ENCODE peak calls at places on chromosomes 4 and X, in ten cellular contexts. D is left lung; L is transverse colon; Y is CD8-positive, alpha-beta memory T cell; Z is mucosa of descending colon; I is cardiac muscle cell; R is IMR-90; V is effector memory CD4-positive, alpha-beta T cell; K is SK-N-SH; E is Peyer's patch. T is an unnamed sample. For H3K4me1, H3K36me3 and H3K9me3, the result is how much of the 10 kb centered on the place peaks cover.

GRCh38 chr4:111991797-111992196 is 153.5 kb upstream of the FAM241A start:
- DNase-seq in E (peak), V (no peak), Y (no peak), I (peak), R (peak), D (no peak), K (no peak), Z (peak), L (no peak), T (no peak)

GRCh38 chrX:3227526-3227925 is 118.9 kb downstream of the MXRA5 start:
- DNase-seq in E (no peak), I (no peak), L (no peak), K (no peak), Z (no peak), V (no peak), D (no peak), R (no peak), Y (no peak), T (no peak)

GRCh38 chr4:6718932-6719610 is 3.1 kb downstream of the BLOC1S4 start:
- DNase-seq in K (no peak), V (no peak), L (no peak), I (no peak), D (no peak), Z (no peak), R (no peak), Y (no peak), E (peak), T (no peak)

GRCh38 chrX:2696698-2697215 is 5.7 kb downstream of the CD99 start:
- DNase-seq in K (no peak), Y (peak), Z (peak), E (peak), V (peak), I (peak), L (no peak), R (peak), D (no peak), T (peak)

GRCh38 chr4:139458999-139459398 is 5.1 kb downstream of the RAB33B start:
- DNase-seq in R (no peak), L (no peak), K (no peak), I (no peak), D (no peak), V (no peak), Z (no peak), Y (no peak), E (no peak), T (no peak)

GRCh38 chr4:109749388-109750082 is 19.7 kb upstream of the PLA2G12A start:
- DNase-seq in E (no peak), V (no peak), Z (no peak), K (no peak), R (no peak), D (no peak), L (no peak), Y (no peak), I (no peak), T (no peak)

GRCh38 chrX:102720237-102721168 is at the start of gene GPRASP3:
- DNase-seq in R (peak), L (peak), K (peak), Y (peak), E (peak), D (peak), I (peak), Z (peak), V (peak), T (peak)

GRCh38 chr4:105624530-105624929 is 72.1 kb downstream of the ARHGEF38 start:
- DNase-seq in L (no peak), K (no peak), V (no peak), Y (no peak), E (peak), I (peak), Z (no peak), D (no peak), R (peak), T (no peak)

GRCh38 chrX:37975421-37975820 is 30.9 kb upstream of the SYTL5 start:
- DNase-seq in I (no peak), K (no peak), Y (no peak), L (no peak), D (no peak), Z (no peak), R (no peak), V (no peak), E (no peak), T (no peak)

GRCh38 chr4:80173387-80173786 is 23.9 kb upstream of the PRDM8 start:
- DNase-seq in R (peak), E (peak), L (no peak), V (peak), Y (peak), D (no peak), K (no peak), I (peak), Z (peak), T (peak)

GRCh38 chr4:181761130-181761529 is 482.1 kb upstream of the TENM3 start:
- DNase-seq in Y (no peak), Z (no peak), D (no peak), I (peak), V (no peak), E (no peak), L (no peak), K (no peak), R (peak), T (no peak)

GRCh38 chr4:20839957-20840356 is 139.7 kb downstream of the PACRGL start:
- DNase-seq in R (peak), Z (no peak), E (no peak), Y (no peak), K (no peak), V (no peak), I (peak), D (no peak), L (no peak), T (no peak)

GRCh38 chrX:729583-730409 is 99.2 kb downstream of the SHOX start:
- DNase-seq in Z (no peak), E (no peak), V (no peak), R (no peak), L (no peak), D (no peak), I (no peak), Y (no peak), K (no peak), T (no peak)

GRCh38 chr4:88107406-88108107 is 50.9 kb downstream of the ABCG2 start:
- DNase-seq in Z (peak), V (no peak), E (peak), Y (no peak), R (peak), I (peak), L (peak), D (no peak), K (peak), T (no peak)

GRCh38 chr4:69524708-69525107 is 29.0 kb upstream of the UGT2B4 start:
- DNase-seq in Z (no peak), R (no peak), Y (no peak), E (no peak), K (no peak), I (peak), L (no peak), V (no peak), D (no peak), T (no peak)

GRCh38 chr4:133154725-133155124 is 5.6 kb downstream of the PCDH10 start:
- DNase-seq in Z (no peak), V (no peak), D (no peak), L (no peak), I (peak), R (peak), E (no peak), K (peak), Y (no peak), T (no peak)

GRCh38 chr4:149790172-149790907 is 25.3 kb downstream of the IQCM start:
- DNase-seq in K (no peak), L (no peak), D (no peak), Y (no peak), V (no peak), Z (no peak), E (no peak), R (no peak), I (peak), T (no peak)

GRCh38 chrX:139932077-139932900 is 564 bp downstream of the ATP11C start:
- DNase-seq in D (peak), K (peak), E (peak), I (peak), R (peak), V (peak), Y (peak), Z (peak), L (peak), T (peak)

GRCh38 chr4:11640584-11640983 is 211.9 kb upstream of the HS3ST1 start:
- DNase-seq in I (no peak), Z (no peak), Y (no peak), K (no peak), V (no peak), R (no peak), L (no peak), E (no peak), D (no peak), T (no peak)

GRCh38 chrX:119028733-119029110 is 44.1 kb upstream of the CT47C1 start:
- DNase-seq in D (no peak), R (no peak), E (no peak), V (no peak), I (peak), Y (no peak), Z (no peak), K (no peak), L (no peak), T (no peak)

GRCh38 chr4:53653484-53654053 is 62.3 kb upstream of the LNX1 start:
- DNase-seq in R (peak), L (peak), E (peak), I (peak), K (peak), V (no peak), Y (no peak), Z (peak), D (no peak), T (no peak)

GRCh38 chrX:72652132-72652531 is 62.0 kb downstream of the PHKA1 start:
- DNase-seq in V (no peak), I (no peak), Z (no peak), D (no peak), K (no peak), Y (no peak), E (no peak), L (no peak), R (no peak), T (no peak)

GRCh38 chr4:151267822-151268535 is 9.0 kb upstream of the PRSS48 start:
- DNase-seq in V (no peak), L (no peak), Y (no peak), Z (no peak), I (no peak), K (no peak), D (no peak), E (no peak), R (peak), T (no peak)

GRCh38 chr4:6446130-6446482 is 26.3 kb downstream of the PPP2R2C start:
- DNase-seq in Z (no peak), E (peak), Y (no peak), L (no peak), K (no peak), D (no peak), V (no peak), I (no peak), R (no peak), T (no peak)

GRCh38 chr4:145099653-145100052 is 1.5 kb downstream of the ABCE1 start:
- DNase-seq in E (no peak), K (no peak), L (no peak), Z (no peak), D (no peak), Y (no peak), R (peak), I (peak), V (no peak), T (no peak)

GRCh38 chrX:41529221-41529620 is 82.1 kb downstream of the NYX start:
- DNase-seq in K (no peak), I (no peak), R (no peak), Y (no peak), D (no peak), E (no peak), V (no peak), Z (no peak), L (no peak), T (no peak)

GRCh38 chrX:15366507-15367352 is 17.5 kb downstream of the VEGFD start:
- DNase-seq in R (no peak), Y (no peak), I (no peak), V (no peak), K (peak), Z (no peak), L (no peak), D (no peak), E (no peak), T (no peak)
- H3K4me1 ChIP-seq in R (under half), Y (under half), I (under half), V (under half), K (under half), Z (under half), L (under half), D (under half), E (under half), T (under half)

GRCh38 chr4:3519468-3520264 is 12.6 kb downstream of the LRPAP1 start:
- DNase-seq in R (no peak), D (peak), I (no peak), K (no peak), V (no peak), Y (no peak), E (no peak), L (peak), Z (no peak), T (no peak)

GRCh38 chr4:3521621-3522325 is 10.4 kb downstream of the LRPAP1 start:
- DNase-seq in V (no peak), E (no peak), Y (no peak), K (no peak), L (peak), Z (no peak), R (no peak), I (no peak), D (peak), T (no peak)

GRCh38 chr4:3518941-3519340 is 13.3 kb downstream of the LRPAP1 start:
- DNase-seq in Z (no peak), I (no peak), K (no peak), R (no peak), E (no peak), V (no peak), Y (no peak), D (no peak), L (peak), T (no peak)

GRCh38 chr4:3520796-3521600 is 11.2 kb downstream of the LRPAP1 start:
- DNase-seq in L (peak), D (peak), E (no peak), V (no peak), R (no peak), Y (no peak), K (no peak), Z (no peak), I (no peak), T (no peak)

GRCh38 chr4:3520276-3520675 is 11.9 kb downstream of the LRPAP1 start:
- DNase-seq in D (peak), E (no peak), V (no peak), L (no peak), Y (no peak), Z (no peak), I (no peak), R (no peak), K (no peak), T (peak)
- H3K36me3 ChIP-seq in D (under half), E (half or more), V (half or more), L (half or more), Y (under half), Z (under half), I (under half), R (half or more), K (half or more), T (half or more)

GRCh38 chr4:386708-387105 is 49.1 kb downstream of the ZNF141 start:
- DNase-seq in I (no peak), Z (no peak), L (no peak), E (no peak), V (no peak), K (no peak), D (no peak), R (no peak), Y (no peak), T (no peak)

GRCh38 chr4:384311-385010 is 46.8 kb downstream of the ZNF141 start:
- DNase-seq in Z (no peak), I (no peak), K (no peak), Y (no peak), R (no peak), L (no peak), E (no peak), V (no peak), D (no peak), T (no peak)

DNA sequence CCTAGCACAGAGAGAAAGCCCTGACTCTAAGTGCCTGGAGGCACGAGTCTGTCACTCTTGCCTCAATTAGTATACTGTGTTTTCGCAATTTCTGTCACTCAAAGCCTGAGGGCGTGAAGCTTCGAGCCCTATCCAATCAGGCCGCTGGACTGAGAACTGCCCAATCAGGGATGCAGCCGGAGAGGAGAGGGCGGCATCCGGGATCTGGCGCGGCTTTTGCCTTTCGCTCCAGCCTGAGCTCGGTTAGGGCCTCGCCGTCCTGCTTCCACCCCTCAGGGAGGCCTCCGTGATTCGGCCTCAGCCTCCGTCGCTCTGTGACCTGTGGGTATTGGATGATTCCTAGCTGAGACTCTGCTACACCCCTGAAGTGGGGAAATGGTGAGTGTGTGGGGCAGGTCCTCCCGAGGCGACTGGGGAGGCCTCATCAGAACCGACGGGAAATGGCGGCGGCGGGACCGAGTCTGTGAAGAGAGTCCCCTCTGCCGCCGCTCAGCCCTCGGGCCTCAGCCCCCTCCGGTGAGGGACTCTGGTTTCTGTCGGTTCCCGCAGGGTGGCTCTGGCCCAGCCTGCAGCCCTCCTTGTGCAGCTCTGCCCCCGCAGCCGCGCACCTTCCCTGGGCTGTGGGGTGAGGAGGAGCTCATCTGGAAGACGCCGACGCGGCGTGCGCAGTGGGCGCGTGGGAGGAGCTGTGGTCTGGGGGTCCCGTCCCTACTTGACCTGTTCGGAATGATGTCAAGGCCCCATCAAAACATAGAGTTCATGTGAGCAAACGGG is 48.5 kb downstream of the ZNF141 start:
- DNase-seq in E (no peak), Z (no peak), L (no peak), V (no peak), I (no peak), D (no peak), K (peak), R (no peak), Y (no peak), T (no peak)
- H3K9me3 ChIP-seq in E (half or more), Z (half or more), L (half or more), V (half or more), I (under half), D (half or more), K (under half), R (half or more), Y (under half), T (under half)

GRCh38 chrX:97563531-97564133 is 679.9 kb downstream of the RPA4 start:
- DNase-seq in L (peak), Z (peak), D (peak), R (peak), E (peak), I (peak), Y (peak), K (no peak), V (no peak), T (peak)
- H3K4me1 ChIP-seq in L (under half), Z (under half), D (under half), R (under half), E (under half), I (under half), Y (under half), K (under half), V (under half), T (under half)